ENCODE peak calls at places on chromosomes 4 and X, in seven cellular contexts. P is Calu3, Z is choroid plexus epithelial cell, K is activated gamma-delta T cell treated with Interleukin-2 at 50 U/mL for 16 hours, O is upper lobe of right lung, S is AG08396, M is glutamatergic neuron. N is an unnamed sample.

GRCh38 chrX:10095698-10096432 is 60.9 kb upstream of the CLCN4 start:
- DNase-seq in O (no peak), P (no peak), S (no peak), Z (no peak), K (no peak), M (no peak), N (no peak)

GRCh38 chrX:14832591-14832990 is 40.3 kb downstream of the FANCB start:
- DNase-seq in S (no peak), P (no peak), M (no peak), K (no peak), Z (no peak), O (no peak), N (peak)

GRCh38 chr4:107037188-107037587 is 1.1 kb upstream of the DKK2 start:
- DNase-seq in S (peak), P (no peak), O (peak), K (no peak), M (peak), Z (peak), N (peak)

GRCh38 chr4:106587558-106587957 is 219.0 kb upstream of the GIMD1 start:
- DNase-seq in K (no peak), S (peak), O (no peak), P (no peak), M (no peak), Z (peak), N (peak)

GRCh38 chr4:126859872-126860271 is 772.9 kb upstream of the INTU start:
- DNase-seq in S (no peak), O (no peak), K (no peak), M (no peak), P (no peak), Z (no peak), N (no peak)

GRCh38 chrX:16946971-16947562 is 609 bp downstream of the REPS2 start:
- DNase-seq in O (peak), Z (no peak), S (peak), K (peak), P (peak), M (peak), N (no peak)

GRCh38 chr4:173722075-173722474 is 192.0 kb upstream of the HAND2 start:
- DNase-seq in K (no peak), Z (no peak), O (no peak), P (no peak), M (no peak), S (no peak), N (no peak)

GRCh38 chrX:123121241-123121640 is 62.8 kb upstream of the GRIA3 start:
- DNase-seq in M (no peak), S (no peak), Z (no peak), O (no peak), P (no peak), K (no peak), N (peak)

GRCh38 chr4:30903493-30903892 is 183.3 kb downstream of the PCDH7 start:
- DNase-seq in S (no peak), K (no peak), O (no peak), M (no peak), Z (peak), P (no peak), N (peak)

GRCh38 chr4:23888421-23889319 is 1.2 kb downstream of the PPARGC1A start:
- DNase-seq in K (no peak), M (no peak), Z (peak), O (no peak), S (peak), P (no peak), N (peak)

GRCh38 chrX:150570512-150570911 is 2.1 kb downstream of the MTM1 start:
- DNase-seq in S (no peak), M (no peak), K (no peak), Z (peak), O (no peak), P (no peak), N (no peak)

GRCh38 chr4:76836860-76837564 is 60.9 kb downstream of the SOWAHB start:
- DNase-seq in K (no peak), O (no peak), M (no peak), Z (no peak), P (no peak), S (no peak), N (peak)

GRCh38 chr4:108036252-108036651 is 46.6 kb downstream of the HADH start:
- DNase-seq in S (no peak), P (no peak), O (no peak), Z (no peak), M (no peak), K (peak), N (no peak)

GRCh38 chr4:25703731-25704388 is 48.2 kb downstream of the SLC34A2 start:
- DNase-seq in Z (no peak), M (no peak), P (peak), K (no peak), O (no peak), S (no peak), N (peak)

GRCh38 chr4:110411599-110412011 is 64.3 kb upstream of the ENPEP start:
- DNase-seq in M (no peak), Z (no peak), K (no peak), P (no peak), S (no peak), O (no peak), N (no peak)

GRCh38 chrX:136747003-136747986 is 33.4 kb downstream of the ARHGEF6 start:
- DNase-seq in P (no peak), S (no peak), M (no peak), O (no peak), K (no peak), Z (no peak), N (no peak)

GRCh38 chr4:147355849-147356248 is 125.0 kb upstream of the EDNRA start:
- DNase-seq in O (no peak), K (no peak), Z (peak), M (no peak), P (no peak), S (peak), N (peak)

GRCh38 chr4:54228064-54228527 is 997 bp upstream of the PDGFRA start:
- DNase-seq in P (peak), K (no peak), Z (peak), M (peak), O (peak), S (peak), N (peak)

GRCh38 chr4:71456841-71457240 is 118.0 kb downstream of the SLC4A4 start:
- DNase-seq in Z (peak), K (no peak), S (peak), P (no peak), O (no peak), M (no peak), N (peak)

GRCh38 chrX:37824491-37825224 is 22.7 kb downstream of the DYNLT3 start:
- DNase-seq in Z (no peak), M (no peak), O (no peak), K (no peak), P (no peak), S (no peak), N (no peak)

GRCh38 chrX:13432376-13432775 is 112.5 kb upstream of the ATXN3L start:
- DNase-seq in P (no peak), K (no peak), Z (peak), M (no peak), S (peak), O (no peak), N (peak)

GRCh38 chr4:73726000-73726399 is 14.4 kb upstream of the CXCL8 start:
- DNase-seq in S (peak), M (no peak), K (no peak), O (no peak), Z (peak), P (peak), N (peak)

GRCh38 chrX:11932423-11932822 is 174.4 kb downstream of the MSL3 start:
- DNase-seq in Z (no peak), M (no peak), S (no peak), K (no peak), O (no peak), P (no peak), N (no peak)

GRCh38 chr4:22500128-22500611 is 15.7 kb downstream of the ADGRA3 start:
- DNase-seq in K (no peak), S (no peak), Z (no peak), P (peak), O (no peak), M (no peak), N (no peak)

GRCh38 chr4:95263391-95263790 is 285.4 kb downstream of the UNC5C start:
- DNase-seq in K (no peak), S (no peak), Z (peak), P (no peak), M (no peak), O (no peak), N (no peak)

GRCh38 chr4:111274486-111274885 is 651.6 kb upstream of the PITX2 start:
- DNase-seq in K (no peak), S (no peak), O (no peak), M (no peak), Z (no peak), P (no peak), N (no peak)

GRCh38 chrX:112834016-112834855 is 6.4 kb downstream of the AMOT start:
- DNase-seq in K (no peak), Z (peak), O (no peak), M (no peak), P (no peak), S (peak), N (peak)

GRCh38 chrX:19789376-19789775 is 98.0 kb downstream of the SH3KBP1 start:
- DNase-seq in P (no peak), S (no peak), M (no peak), Z (no peak), O (no peak), K (no peak), N (no peak)

GRCh38 chrX:65196758-65197371 is 220.6 kb upstream of the ZC4H2 start:
- DNase-seq in O (peak), Z (no peak), P (peak), K (no peak), S (no peak), M (peak), N (no peak)

GRCh38 chrX:45360571-45360970 is 159.9 kb upstream of the DIPK2B start:
- DNase-seq in M (no peak), P (no peak), K (no peak), O (no peak), Z (no peak), S (no peak), N (no peak)

GRCh38 chr4:142449771-142450373 is 396.2 kb downstream of the INPP4B start:
- DNase-seq in K (no peak), O (no peak), P (no peak), S (no peak), M (no peak), Z (no peak), N (no peak)

GRCh38 chr4:98491862-98492554 is 166.4 kb downstream of the TSPAN5 start:
- DNase-seq in P (no peak), K (no peak), O (no peak), M (no peak), Z (peak), S (no peak), N (peak)

GRCh38 chrX:129006491-129006890 is 516.8 kb downstream of the SMARCA1 start:
- DNase-seq in S (no peak), K (no peak), M (no peak), O (no peak), P (no peak), Z (no peak), N (no peak)

GRCh38 chr4:139403457-139403856 is 50.5 kb upstream of the RAB33B start:
- DNase-seq in M (no peak), O (no peak), Z (peak), K (no peak), P (no peak), S (no peak), N (no peak)

GRCh38 chrX:29478336-29479069 is 736.9 kb upstream of the MAGEB2 start:
- DNase-seq in K (no peak), S (peak), Z (peak), M (peak), O (no peak), P (peak), N (peak)

GRCh38 chrX:130172127-130172834 is 519 bp downstream of the RAB33A start:
- DNase-seq in P (no peak), O (no peak), Z (no peak), S (no peak), K (no peak), M (peak), N (no peak)

GRCh38 chr4:141900841-141901240 is 264.5 kb downstream of the IL15 start:
- DNase-seq in S (no peak), P (no peak), K (no peak), O (no peak), M (no peak), Z (no peak), N (no peak)

GRCh38 chr4:100823066-100823992 is 305.5 kb upstream of the EMCN start:
- DNase-seq in K (no peak), Z (peak), O (no peak), P (no peak), M (no peak), S (no peak), N (peak)

GRCh38 chr4:140238353-140239041 is 84.5 kb upstream of the MAML3 start:
- DNase-seq in P (peak), K (no peak), S (peak), O (peak), M (peak), Z (peak), N (peak)

N was measured in fibroblast of mammary gland.